ENCODE peak calls at places on chromosome 10, in five cellular contexts. L is AG08396, A is neural crest cell, F is retina, V is stromal cell of bone marrow. R is an unnamed sample.

GRCh38 chr10:500876-501275 is 188.6 kb downstream of the DIP2C start:
- DNase-seq in L (no peak), F (no peak), V (peak; percentile 73), A (no peak), R (no peak)

GRCh38 chr10:88979153-88979562 is 11.4 kb upstream of the FAS start:
- DNase-seq in L (peak; percentile 77), V (peak; percentile 82), F (peak; percentile 34), A (no peak), R (peak; percentile 61)

GRCh38 chr10:72097448-72098300 is 9.3 kb upstream of the SPOCK2 start:
- DNase-seq in V (peak; percentile 79), A (no peak), F (no peak), L (peak; percentile 86), R (no peak)

GRCh38 chr10:30284860-30285594 is 64.1 kb downstream of the MTPAP start:
- DNase-seq in F (no peak), V (peak; percentile 18), L (peak; percentile 29), A (no peak), R (peak; percentile 37)

GRCh38 chr10:110512461-110513187 is 14.9 kb downstream of the DUSP5 start:
- DNase-seq in F (no peak), A (no peak), L (peak; percentile 75), V (peak; percentile 91), R (no peak)

GRCh38 chr10:82943142-82943541 is 1068.1 kb downstream of the NRG3 start:
- DNase-seq in A (no peak), L (no peak), V (no peak), F (no peak), R (no peak)

GRCh38 chr10:59805043-59805442 is 51.8 kb upstream of the MRLN start:
- DNase-seq in L (no peak), V (no peak), A (peak; percentile 5), F (peak; percentile 9), R (peak; percentile 61)

GRCh38 chr10:88800152-88801125 is 2.1 kb upstream of the LIPM start:
- DNase-seq in V (no peak), F (no peak), A (no peak), L (no peak), R (no peak)

GRCh38 chr10:64430690-64431323 is 909.6 kb downstream of the REEP3 start:
- DNase-seq in L (no peak), F (peak; percentile 39), A (peak; percentile 22), V (peak; percentile 18), R (peak; percentile 48)

GRCh38 chr10:15347205-15347604 is 23.9 kb downstream of the FAM171A1 start:
- DNase-seq in F (no peak), A (no peak), L (no peak), V (no peak), R (no peak)

GRCh38 chr10:26214004-26214403 is 2.6 kb upstream of the GAD2 start:
- DNase-seq in V (no peak), L (no peak), A (no peak), F (peak; percentile 73), R (no peak)

GRCh38 chr10:110311357-110311949 is 6.7 kb upstream of the SMNDC1 start:
- DNase-seq in V (peak; percentile 45), A (no peak), L (peak; percentile 52), F (peak; percentile 38), R (peak; percentile 65)

GRCh38 chr10:98382691-98383101 is 32.3 kb downstream of the PYROXD2 start:
- DNase-seq in V (no peak), A (no peak), F (no peak), L (no peak), R (no peak)

GRCh38 chr10:103457896-103458583 is 660 bp downstream of the CALHM1 start:
- DNase-seq in A (no peak), F (no peak), V (no peak), L (no peak), R (no peak)

GRCh38 chr10:115879372-115879771 is 393.6 kb downstream of the GFRA1 start:
- DNase-seq in L (no peak), A (no peak), V (no peak), F (no peak), R (no peak)

GRCh38 chr10:45602082-45602730 is 70.4 kb downstream of the ZFAND4 start:
- DNase-seq in V (peak; percentile 79), L (peak; percentile 73), F (no peak), A (no peak), R (no peak)

GRCh38 chr10:24255907-24256306 is 47.0 kb downstream of the KIAA1217 start:
- DNase-seq in F (no peak), L (no peak), V (no peak), A (no peak), R (no peak)

GRCh38 chr10:30384791-30385201 is 35.7 kb upstream of the MTPAP start:
- DNase-seq in A (peak; percentile 20), V (no peak), L (peak; percentile 34), F (no peak), R (peak; percentile 18)

GRCh38 chr10:61662794-61663259 is at the start of gene CABCOCO1:
- DNase-seq in L (peak; percentile 86), A (peak; percentile 68), F (peak; percentile 95), V (no peak), R (no peak)

GRCh38 chr10:49323171-49323895 is 24.4 kb downstream of the C10orf71 start:
- DNase-seq in L (no peak), V (no peak), F (no peak), A (no peak), R (no peak)

GRCh38 chr10:99711129-99711719 is 20.7 kb downstream of the COX15 start:
- DNase-seq in F (no peak), A (no peak), L (peak; percentile 28), V (peak; percentile 59), R (peak; percentile 78)

GRCh38 chr10:90583416-90583815 is 274.4 kb downstream of the HTR7 start:
- DNase-seq in V (peak; percentile 43), F (no peak), A (no peak), L (no peak), R (no peak)

GRCh38 chr10:3366735-3367405 is 194.3 kb upstream of the PITRM1 start:
- DNase-seq in A (no peak), V (no peak), L (no peak), F (no peak), R (no peak)

GRCh38 chr10:130127612-130128607 is 8.3 kb upstream of the GLRX3 start:
- DNase-seq in F (peak; percentile 83), L (peak; percentile 90), V (no peak), A (peak; percentile 57), R (peak; percentile 59)

GRCh38 chr10:88131561-88132139 is 268.2 kb downstream of the PTEN start:
- DNase-seq in F (no peak), A (no peak), V (no peak), L (no peak), R (no peak)

GRCh38 chr10:20535846-20536245 is 361.3 kb downstream of the NEBL start:
- DNase-seq in F (peak; percentile 41), L (no peak), V (no peak), A (no peak), R (no peak)

GRCh38 chr10:116882631-116883030 is 33.3 kb downstream of the ENO4 start:
- DNase-seq in F (no peak), L (no peak), A (no peak), V (no peak), R (no peak)

GRCh38 chr10:111479966-111480365 is 403.1 kb downstream of the ADRA2A start:
- DNase-seq in V (no peak), F (no peak), A (no peak), L (no peak), R (no peak)

GRCh38 chr10:74825033-74825370 is 1.4 kb upstream of the KAT6B start:
- DNase-seq in L (no peak), A (peak; percentile 31), V (no peak), F (peak; percentile 75), R (peak; percentile 57)

GRCh38 chr10:661891-662605 is 27.4 kb downstream of the DIP2C start:
- DNase-seq in F (no peak), V (no peak), A (no peak), L (no peak), R (no peak)

R was measured in KBM-7.